ENCODE peak calls at places on chromosomes 2 and 18, in six cellular contexts. T is CD8-positive, alpha-beta T cell; P is Peyer's patch; D is MM.1S; N is fibroblast of lung; Y is uterus. J is an unnamed sample.

GRCh38 chr2:218343591-218343990 is 13.1 kb upstream of the CATIP start:
- DNase-seq in Y (no peak), T (no peak), D (no peak), P (no peak), N (peak; percentile 11), J (no peak)

GRCh38 chr2:213018340-213018901 is 133.0 kb downstream of the IKZF2 start:
- DNase-seq in N (no peak), T (no peak), Y (no peak), D (no peak), P (no peak), J (no peak)

GRCh38 chr2:181891966-181892794 is 650 bp downstream of the ITPRID2 start:
- DNase-seq in N (peak; percentile 63), T (peak; percentile 50), D (peak; percentile 64), Y (peak; percentile 65), P (peak; percentile 61), J (peak; percentile 39)

GRCh38 chr2:164784376-164784775 is 57.2 kb downstream of the COBLL1 start:
- DNase-seq in P (no peak), D (no peak), Y (no peak), N (no peak), T (no peak), J (no peak)

GRCh38 chr2:190382851-190383250 is 25.3 kb upstream of the MFSD6 start:
- DNase-seq in D (peak; percentile 73), N (peak; percentile 59), P (no peak), Y (no peak), T (no peak), J (peak; percentile 59)

GRCh38 chr2:63712748-63713147 is 124.0 kb downstream of the MDH1 start:
- DNase-seq in Y (no peak), T (no peak), N (peak; percentile 17), D (no peak), P (no peak), J (no peak)

GRCh38 chr2:159558479-159558878 is 57.9 kb downstream of the BAZ2B start:
- DNase-seq in T (no peak), Y (no peak), N (no peak), D (no peak), P (no peak), J (no peak)

GRCh38 chr18:31821452-31822171 is 60.9 kb upstream of the SLC25A52 start:
- DNase-seq in T (no peak), P (no peak), D (no peak), N (no peak), Y (no peak), J (no peak)

GRCh38 chr2:45578056-45578843 is 32.8 kb downstream of the SRBD1 start:
- DNase-seq in T (no peak), D (peak; percentile 57), P (no peak), Y (no peak), N (peak; percentile 72), J (no peak)

GRCh38 chr18:27235218-27235870 is 50.2 kb upstream of the CHST9 start:
- DNase-seq in T (no peak), P (no peak), Y (no peak), N (no peak), D (no peak), J (no peak)

GRCh38 chr18:57743008-57743407 is 60.1 kb downstream of the ATP8B1 start:
- DNase-seq in N (peak; percentile 54), Y (no peak), T (no peak), P (no peak), D (no peak), J (no peak)

GRCh38 chr18:66727991-66728390 is 124.1 kb upstream of the CDH19 start:
- DNase-seq in Y (no peak), D (no peak), P (no peak), N (no peak), T (no peak), J (no peak)

GRCh38 chr2:229270551-229271410 is at the start of gene PID1:
- DNase-seq in D (peak; percentile 36), P (no peak), N (peak; percentile 54), Y (peak; percentile 41), T (no peak), J (peak; percentile 56)

GRCh38 chr2:100814453-100814852 is 5.5 kb upstream of the NPAS2 start:
- DNase-seq in P (no peak), N (no peak), D (no peak), Y (no peak), T (no peak), J (no peak)

GRCh38 chr2:152694161-152694661 is 23.1 kb downstream of the PRPF40A start:
- DNase-seq in P (no peak), D (peak; percentile 84), T (no peak), Y (no peak), N (peak; percentile 51), J (peak; percentile 14)

GRCh38 chr2:31219131-31219969 is 2.0 kb upstream of the CAPN14 start:
- DNase-seq in N (no peak), D (peak; percentile 59), Y (no peak), T (no peak), P (peak; percentile 71), J (no peak)

GRCh38 chr2:110851531-110851930 is 119.2 kb downstream of the ACOXL start:
- DNase-seq in P (no peak), D (no peak), T (no peak), Y (no peak), N (no peak), J (no peak)

GRCh38 chr2:10141736-10142639 is 19.4 kb downstream of the RRM2 start:
- DNase-seq in T (no peak), Y (peak; percentile 45), N (no peak), D (no peak), P (peak; percentile 24), J (no peak)

GRCh38 chr2:96354492-96354891 is 18.9 kb downstream of the NCAPH start:
- DNase-seq in D (no peak), Y (no peak), N (no peak), T (no peak), P (no peak), J (no peak)

GRCh38 chr2:233413529-233414272 is 59.4 kb downstream of the DGKD start:
- DNase-seq in T (peak; percentile 58), Y (peak; percentile 34), D (no peak), N (peak; percentile 65), P (no peak), J (peak; percentile 89)

GRCh38 chr2:104378853-104379374 is 475.0 kb upstream of the POU3F3 start:
- DNase-seq in Y (no peak), N (no peak), T (no peak), D (peak; percentile 12), P (no peak), J (no peak)

GRCh38 chr2:235716875-235717496 is 223.1 kb downstream of the AGAP1 start:
- DNase-seq in Y (no peak), N (peak; percentile 66), D (no peak), T (no peak), P (no peak), J (no peak)

GRCh38 chr2:185279999-185280398 is 458.6 kb upstream of the FSIP2 start:
- DNase-seq in D (peak; percentile 41), N (peak; percentile 36), P (no peak), T (no peak), Y (no peak), J (peak; percentile 3)

GRCh38 chr2:65486282-65486681 is 53.9 kb upstream of the SPRED2 start:
- DNase-seq in T (no peak), N (no peak), D (no peak), Y (no peak), P (no peak), J (no peak)

GRCh38 chr2:121888189-121888557 is 132.7 kb downstream of the TSN start:
- DNase-seq in P (no peak), T (no peak), N (no peak), Y (no peak), D (peak; percentile 15), J (peak; percentile 53)

GRCh38 chr2:177273456-177273855 is 8.9 kb upstream of the NFE2L2 start:
- DNase-seq in Y (no peak), N (peak; percentile 72), P (no peak), D (no peak), T (no peak), J (no peak)

GRCh38 chr2:105324732-105325131 is 4.8 kb downstream of the TGFBRAP1 start:
- DNase-seq in T (no peak), N (no peak), P (no peak), Y (no peak), D (no peak), J (peak; percentile 66)

GRCh38 chr2:69033427-69034095 is 20.6 kb downstream of the ANTXR1 start:
- DNase-seq in Y (no peak), T (no peak), N (peak; percentile 16), D (no peak), P (no peak), J (no peak)

GRCh38 chr18:50401888-50402287 is 27.0 kb downstream of the SKA1 start:
- DNase-seq in Y (no peak), D (no peak), N (peak; percentile 36), P (no peak), T (no peak), J (peak; percentile 12)

GRCh38 chr2:240203842-240204270 is 63.4 kb upstream of the OTOS start:
- DNase-seq in D (no peak), Y (no peak), P (no peak), N (no peak), T (no peak), J (no peak)

GRCh38 chr18:73790582-73790981 is 357.1 kb downstream of the FBXO15 start:
- DNase-seq in P (no peak), Y (no peak), N (no peak), T (no peak), D (no peak), J (peak; percentile 17)

GRCh38 chr2:43000242-43001054 is 208.1 kb upstream of the HAAO start:
- DNase-seq in Y (no peak), T (no peak), D (no peak), P (no peak), N (no peak), J (no peak)

GRCh38 chr2:200634231-200634964 is 48.6 kb downstream of the AOX1 start:
- DNase-seq in P (no peak), Y (no peak), N (no peak), D (no peak), T (no peak), J (no peak)

GRCh38 chr2:227655454-227655853 is 11.2 kb upstream of the SCYGR5 start:
- DNase-seq in T (no peak), Y (no peak), D (no peak), P (no peak), N (peak; percentile 93), J (peak; percentile 90)

GRCh38 chr18:13576598-13576997 is 149.8 kb downstream of the FAM210A start:
- DNase-seq in T (no peak), D (no peak), N (no peak), Y (no peak), P (no peak), J (no peak)

GRCh38 chr2:156157670-156158069 is 174.9 kb downstream of the NR4A2 start:
- DNase-seq in T (no peak), N (no peak), P (no peak), Y (no peak), D (peak; percentile 43), J (no peak)
- TF ChIP-seq CTCF in T (no peak), N (no peak), P (no peak), Y (no peak), D (peak; percentile 32), J (no peak)

GRCh38 chr2:73285162-73285739 is 973 bp upstream of the FBXO41 start:
- DNase-seq in T (no peak), P (peak; percentile 68), N (no peak), D (peak; percentile 14), Y (no peak), J (no peak)
- H3K27ac ChIP-seq in T (peak overlapping the region; percentile 61), P (peak overlapping the region; percentile 86), N (no peak overlapping the region), D (no peak overlapping the region), Y (no peak overlapping the region), J (no peak overlapping the region)

GRCh38 chr2:82795446-82795845 is 1663.6 kb downstream of the SUCLG1 start:
- DNase-seq in N (peak; percentile 61), Y (no peak), D (no peak), P (no peak), T (no peak), J (peak; percentile 73)
- TF ChIP-seq CTCF in N (no peak), Y (no peak), D (no peak), P (no peak), T (no peak), J (no peak)

GRCh38 chr18:76490040-76490439 is 5.0 kb downstream of the ZNF516 start:
- DNase-seq in T (no peak), N (no peak), Y (no peak), P (no peak), D (no peak), J (no peak)
- H3K27ac ChIP-seq in T (no peak overlapping the region), N (peak overlapping the region; percentile 88), Y (peak overlapping the region; percentile 94), P (no peak overlapping the region), D (no peak overlapping the region), J (no peak overlapping the region)